ENCODE peak calls at places on chromosomes 3 and 15, in seven cellular contexts. M is HTR-8/SVneo, P is NAMALWA, W is T1000, F is HepG2, R is chondrocyte, Q is astrocyte of the spinal cord. Y is an unnamed sample.

GRCh38 chr15:90790561-90790960 is 73.4 kb downstream of the BLM start:
- DNase-seq in R (no peak), M (no peak), Q (no peak), F (no peak), W (no peak), P (no peak), Y (no peak)

GRCh38 chr3:54600441-54601204 is 327.2 kb downstream of the LRTM1 start:
- DNase-seq in M (no peak), F (no peak), R (no peak), W (no peak), Q (no peak), P (no peak), Y (no peak)

GRCh38 chr3:117170112-117170511 is 460.5 kb downstream of the TUSC7 start:
- DNase-seq in M (no peak), P (no peak), R (no peak), W (no peak), Q (no peak), F (no peak), Y (no peak)

GRCh38 chr3:86929046-86929445 is 61.9 kb downstream of the VGLL3 start:
- DNase-seq in Q (no peak), W (no peak), P (no peak), R (no peak), M (peak), F (no peak), Y (no peak)

GRCh38 chr3:168883145-168883544 is 780.4 kb downstream of the MECOM start:
- DNase-seq in M (no peak), W (no peak), R (no peak), P (no peak), Q (no peak), F (no peak), Y (no peak)

GRCh38 chr15:91611924-91612323 is 241.6 kb upstream of the SLCO3A1 start:
- DNase-seq in R (no peak), M (no peak), Q (no peak), W (no peak), P (no peak), F (no peak), Y (no peak)

GRCh38 chr15:72168131-72168825 is 29.3 kb downstream of the GRAMD2A start:
- DNase-seq in W (no peak), M (peak), R (no peak), F (no peak), Q (peak), P (no peak), Y (no peak)

GRCh38 chr15:51796777-51797474 is 32.5 kb upstream of the TMOD3 start:
- DNase-seq in P (no peak), M (no peak), F (peak), W (no peak), Q (no peak), R (no peak), Y (no peak)

Y was measured in NCI-H1105 treated with DMSO at 0.1 percent for 48 hours.